ENCODE peak calls at places on chromosomes 6 and 20, in five cellular contexts. V is GM10248, N is tibial nerve, K is EH, O is NCI-H1105. S is an unnamed sample.

GRCh38 chr6:25717856-25718740 is 36.4 kb upstream of the SLC17A4 start:
- DNase-seq in V (peak; percentile 31), N (no peak), K (peak; percentile 46), O (peak; percentile 32), S (no peak)

GRCh38 chr20:58007947-58008346 is 220.5 kb downstream of the ANKRD60 start:
- DNase-seq in V (no peak), N (no peak), K (no peak), O (no peak), S (no peak)

GRCh38 chr6:42147138-42147562 is 4.7 kb upstream of the C6orf132 start:
- DNase-seq in V (no peak), N (no peak), K (no peak), O (no peak), S (no peak)

GRCh38 chr20:60752741-60753420 is 499.2 kb upstream of the CDH4 start:
- DNase-seq in V (no peak), N (peak; percentile 21), K (no peak), O (no peak), S (no peak)

GRCh38 chr6:105898286-105898685 is 187.8 kb upstream of the PRDM1 start:
- DNase-seq in V (no peak), N (no peak), K (peak; percentile 95), O (no peak), S (no peak)

GRCh38 chr20:46583411-46584214 is 33.2 kb upstream of the OCSTAMP start:
- DNase-seq in V (no peak), N (no peak), K (no peak), O (no peak), S (no peak)

GRCh38 chr20:4299250-4299649 is 283.9 kb upstream of the RNF24 start:
- DNase-seq in V (no peak), N (no peak), K (no peak), O (no peak), S (no peak)

GRCh38 chr6:100370265-100370664 is 94.5 kb downstream of the SIM1 start:
- DNase-seq in V (no peak), N (no peak), K (no peak), O (no peak), S (no peak)

GRCh38 chr6:328924-329323 is 36.6 kb downstream of the DUSP22 start:
- DNase-seq in V (no peak), N (no peak), K (no peak), O (no peak), S (no peak)

GRCh38 chr6:110816677-110817076 is 1.4 kb upstream of the CDK19 start:
- DNase-seq in V (no peak), N (no peak), K (no peak), O (no peak), S (no peak)

GRCh38 chr20:44210422-44211176 is at the start of gene OSER1:
- DNase-seq in V (peak; percentile 99), N (peak; percentile 96), K (peak; percentile 97), O (peak; percentile 96), S (peak; percentile 99)

GRCh38 chr20:54662064-54662463 is 186.7 kb downstream of the DOK5 start:
- DNase-seq in V (no peak), N (no peak), K (no peak), O (no peak), S (no peak)

GRCh38 chr6:157229733-157230132 is 93.6 kb downstream of the TMEM242 start:
- DNase-seq in V (no peak), N (no peak), K (no peak), O (peak; percentile 99), S (no peak)

GRCh38 chr6:166307082-166307980 is 861 bp downstream of the PRR18 start:
- DNase-seq in V (peak; percentile 41), N (no peak), K (no peak), O (no peak), S (no peak)

GRCh38 chr20:44084891-44085290 is 102.1 kb downstream of the JPH2 start:
- DNase-seq in V (no peak), N (no peak), K (no peak), O (no peak), S (no peak)

GRCh38 chr20:37880726-37881591 is 22.0 kb upstream of the VSTM2L start:
- DNase-seq in V (no peak), N (no peak), K (no peak), O (no peak), S (no peak)

GRCh38 chr20:54228841-54229240 is 21.0 kb downstream of the PFDN4 start:
- DNase-seq in V (no peak), N (no peak), K (peak; percentile 64), O (no peak), S (no peak)

GRCh38 chr6:155395339-155395738 is 60.3 kb downstream of the NOX3 start:
- DNase-seq in V (no peak), N (no peak), K (no peak), O (no peak), S (no peak)

GRCh38 chr6:3206339-3207015 is 21.0 kb downstream of the TUBB2B start:
- DNase-seq in V (no peak), N (no peak), K (no peak), O (no peak), S (no peak)

GRCh38 chr20:40687384-40688128 is 1.5 kb downstream of the MAFB start:
- DNase-seq in V (no peak), N (no peak), K (peak; percentile 6), O (no peak), S (peak; percentile 38)

GRCh38 chr20:33859157-33859695 is 48.1 kb downstream of the CHMP4B start:
- DNase-seq in V (no peak), N (no peak), K (no peak), O (no peak), S (peak; percentile 27)

GRCh38 chr20:40336530-40336929 is 352.5 kb downstream of the MAFB start:
- DNase-seq in V (no peak), N (no peak), K (no peak), O (no peak), S (no peak)

GRCh38 chr6:2264932-2265331 is 19.5 kb upstream of the GMDS start:
- DNase-seq in V (no peak), N (no peak), K (peak; percentile 31), O (no peak), S (no peak)

GRCh38 chr6:14816106-14816864 is 429.6 kb upstream of the JARID2 start:
- DNase-seq in V (no peak), N (no peak), K (no peak), O (no peak), S (no peak)

GRCh38 chr6:14642842-14643241 is 525.3 kb downstream of the CD83 start:
- DNase-seq in V (no peak), N (no peak), K (peak; percentile 37), O (no peak), S (no peak)

GRCh38 chr6:72418495-72418894 is 203.4 kb upstream of the KCNQ5 start:
- DNase-seq in V (no peak), N (no peak), K (peak; percentile 88), O (no peak), S (no peak)

GRCh38 chr20:20548527-20549266 is 163.7 kb downstream of the RALGAPA2 start:
- DNase-seq in V (no peak), N (no peak), K (no peak), O (peak; percentile 98), S (no peak)

GRCh38 chr6:117076076-117076475 is 189.3 kb upstream of the VGLL2 start:
- DNase-seq in V (no peak), N (no peak), K (no peak), O (no peak), S (no peak)

GRCh38 chr6:34036357-34037069 is 109.4 kb downstream of the GRM4 start:
- DNase-seq in V (peak; percentile 71), N (no peak), K (no peak), O (no peak), S (no peak)

GRCh38 chr6:42268835-42269204 is 51.2 kb upstream of the MRPS10 start:
- DNase-seq in V (no peak), N (no peak), K (no peak), O (no peak), S (no peak)

GRCh38 chr6:88813045-88813444 is 150.4 kb downstream of the RNGTT start:
- DNase-seq in V (no peak), N (no peak), K (no peak), O (no peak), S (no peak)

GRCh38 chr6:81816387-81816786 is 63.9 kb upstream of the TENT5A start:
- DNase-seq in V (no peak), N (no peak), K (no peak), O (no peak), S (no peak)

GRCh38 chr20:62665153-62665754 is 23.0 kb downstream of the SLCO4A1 start:
- DNase-seq in V (no peak), N (no peak), K (no peak), O (no peak), S (no peak)

GRCh38 chr6:145071836-145072235 is 663.5 kb downstream of the EPM2A start:
- DNase-seq in V (no peak), N (no peak), K (peak; percentile 92), O (no peak), S (no peak)

GRCh38 chr6:44211284-44211683 is 5.4 kb upstream of the MYMX start:
- DNase-seq in V (no peak), N (no peak), K (no peak), O (no peak), S (no peak)

GRCh38 chr20:57996936-57997629 is 231.4 kb downstream of the ANKRD60 start:
- DNase-seq in V (no peak), N (no peak), K (peak; percentile 80), O (no peak), S (no peak)

GRCh38 chr6:31143148-31143547 is 4.3 kb upstream of the PSORS1C2 start:
- DNase-seq in V (no peak), N (peak; percentile 31), K (peak; percentile 92), O (no peak), S (peak; percentile 44)

S was measured in uterus.